ENCODE peak calls at places on chromosomes 16 and 17, in nine cellular contexts. U is GM12878, A is HCT116, M is A549, S is GM23338, C is K562, X is SK-N-SH, B is Panc1, N is HepG2. Y is an unnamed sample.

GRCh38 chr17:77914440-77915254 is 43.9 kb upstream of the TNRC6C start:
- DNase-seq in B (no peak), C (no peak), S (peak), N (no peak), U (no peak), A (peak), X (no peak), M (peak), Y (no peak)

GRCh38 chr16:28982949-28983348 is 1.9 kb upstream of the LAT start:
- DNase-seq in C (no peak), U (no peak), N (no peak), M (no peak), A (no peak), S (no peak), B (no peak), X (no peak), Y (no peak)

GRCh38 chr17:83081561-83082201 is 2.3 kb downstream of the METRNL start:
- DNase-seq in N (no peak), C (no peak), S (no peak), X (no peak), A (no peak), U (no peak), B (no peak), M (no peak), Y (no peak)

GRCh38 chr16:49858200-49859129 is 2.6 kb upstream of the ZNF423 start:
- DNase-seq in X (peak), U (no peak), C (peak), S (peak), A (no peak), M (peak), N (no peak), B (no peak), Y (no peak)

GRCh38 chr16:4273858-4274291 is 1.1 kb upstream of the TFAP4 start:
- DNase-seq in M (peak), U (no peak), X (peak), S (peak), B (no peak), N (peak), A (peak), C (no peak), Y (peak)

GRCh38 chr17:62871291-62871690 is 63.2 kb upstream of the MARCHF10 start:
- DNase-seq in M (no peak), X (no peak), S (peak), U (no peak), B (no peak), A (no peak), N (no peak), C (no peak), Y (no peak)

GRCh38 chr17:29116652-29117439 is 63.4 kb downstream of the MYO18A start:
- DNase-seq in U (peak), A (no peak), X (peak), S (peak), N (peak), B (peak), C (peak), M (peak), Y (peak)

GRCh38 chr16:56825821-56826220 is 39.2 kb upstream of the SLC12A3 start:
- DNase-seq in A (no peak), U (no peak), X (no peak), S (no peak), B (no peak), N (no peak), C (no peak), M (no peak), Y (no peak)

GRCh38 chr17:38320482-38320881 is 23.3 kb downstream of the GPR179 start:
- DNase-seq in S (no peak), M (no peak), U (no peak), C (no peak), X (no peak), N (no peak), A (no peak), B (no peak), Y (no peak)

GRCh38 chr17:40779181-40779909 is 3.0 kb downstream of the KRT27 start:
- DNase-seq in X (no peak), C (no peak), M (peak), U (no peak), B (no peak), S (peak), A (no peak), N (peak), Y (no peak)

GRCh38 chr17:40775945-40776344 is 3.9 kb upstream of the KRT26 start:
- DNase-seq in C (no peak), N (no peak), B (no peak), S (no peak), M (no peak), X (no peak), U (no peak), A (no peak), Y (no peak)

GRCh38 chr17:40778466-40778865 is 3.9 kb downstream of the KRT27 start:
- DNase-seq in X (no peak), S (no peak), A (no peak), U (no peak), C (no peak), B (no peak), N (no peak), M (no peak), Y (no peak)

GRCh38 chr17:40777971-40778370 is 4.4 kb downstream of the KRT27 start:
- DNase-seq in C (no peak), S (no peak), U (no peak), A (no peak), X (no peak), N (no peak), B (no peak), M (no peak), Y (no peak)

GRCh38 chr17:40777459-40777858 is 4.9 kb downstream of the KRT27 start:
- DNase-seq in M (no peak), X (no peak), A (no peak), C (no peak), B (no peak), U (no peak), S (no peak), N (no peak), Y (no peak)
- TF ChIP-seq REST in M (no peak), X (no peak), A (no peak), C (no peak), B (no peak), U (no peak), S (no peak), N (no peak), Y (no peak)

DNA sequence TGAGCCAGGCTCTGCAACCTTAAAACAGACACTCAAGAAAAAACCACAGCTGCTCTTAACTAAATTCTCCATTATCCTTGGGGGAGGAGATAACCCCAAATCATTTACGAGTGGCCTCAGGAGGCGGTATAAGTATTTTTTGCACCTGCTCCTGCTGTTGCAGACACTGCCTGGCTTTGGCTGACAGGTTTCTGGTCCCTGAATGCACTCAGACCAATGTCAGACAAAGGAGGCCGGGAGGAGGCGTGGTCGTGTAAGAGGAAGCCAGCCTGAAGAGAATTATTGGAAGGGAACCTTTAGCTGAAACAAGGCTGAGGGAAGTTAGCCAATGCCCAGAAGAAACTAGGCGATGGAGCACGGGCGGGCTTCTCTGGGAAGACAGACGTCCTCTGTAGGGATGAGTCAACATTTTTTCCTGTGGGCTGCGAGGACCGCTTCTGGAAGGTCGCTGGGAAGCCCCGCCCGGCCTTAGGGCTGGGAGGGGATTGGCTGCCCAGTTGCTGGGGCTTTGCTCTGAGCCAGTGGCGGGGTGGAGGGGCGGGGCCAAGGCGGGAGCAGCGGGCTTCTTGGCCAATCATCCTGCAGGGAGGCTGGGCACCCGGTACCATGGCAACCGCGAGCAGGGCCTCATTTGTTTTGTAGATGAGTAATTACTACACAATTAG is 82.3 kb downstream of the CCDC182 start:
- DNase-seq in A (peak), X (peak), U (no peak), N (peak), C (peak), M (peak), B (no peak), S (peak), Y (peak)
- TF ChIP-seq CTCF in A (no peak), X (peak), U (no peak), N (no peak), C (no peak), M (no peak), B (no peak), S (no peak), Y (no peak)

GRCh38 chr17:42111901-42112551 is 488 bp downstream of the DHX58 start:
- DNase-seq in C (no peak), M (no peak), X (no peak), N (no peak), U (no peak), B (no peak), S (no peak), A (no peak), Y (no peak)
- TF ChIP-seq REST in C (no peak), M (no peak), X (no peak), N (no peak), U (no peak), B (no peak), S (no peak), A (no peak), Y (no peak)

DNA sequence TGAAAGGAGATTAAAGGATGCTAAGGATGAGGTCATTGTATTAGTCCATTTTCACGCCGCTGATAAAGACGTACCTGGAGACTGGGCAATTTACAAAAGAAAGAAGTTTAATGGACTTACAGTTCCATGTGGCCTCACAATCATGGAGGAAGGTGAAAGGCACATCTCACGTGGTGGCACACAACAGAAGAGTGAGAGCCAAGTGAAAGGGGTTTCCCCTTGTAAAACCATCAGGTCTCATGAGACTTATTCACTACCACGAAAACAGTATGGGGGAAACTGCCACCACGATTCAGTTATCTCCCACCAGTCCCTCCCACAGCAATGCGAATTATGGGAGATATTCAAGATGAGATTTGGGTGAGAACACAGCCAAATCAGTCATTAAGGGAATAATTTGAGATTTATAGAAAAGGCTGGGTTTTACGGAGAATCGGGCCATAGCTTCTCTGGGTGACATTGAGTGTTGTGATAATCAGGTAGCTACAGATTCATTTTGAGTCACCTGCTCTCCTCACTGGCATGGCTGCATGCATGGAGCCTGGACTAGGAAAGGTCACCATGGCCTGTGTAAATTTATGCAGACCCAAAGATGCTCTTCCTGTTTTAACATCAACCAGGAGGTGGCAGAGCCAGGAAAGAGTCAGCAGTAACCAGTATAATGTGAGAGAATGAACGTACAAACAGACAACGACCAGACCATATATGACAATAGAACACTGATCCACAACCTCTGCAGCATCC is 40.5 kb upstream of the DYNLRB2 start:
- DNase-seq in N (no peak), A (no peak), B (no peak), S (no peak), M (no peak), X (no peak), C (no peak), U (no peak), Y (no peak)
- TF ChIP-seq CTCF in N (no peak), A (no peak), B (no peak), S (no peak), M (no peak), X (no peak), C (no peak), U (no peak), Y (no peak)

GRCh38 chr17:16927641-16928321 is 44.1 kb downstream of the TNFRSF13B start:
- DNase-seq in C (no peak), S (no peak), M (no peak), B (no peak), X (no peak), U (no peak), A (no peak), N (no peak), Y (no peak)
- TF ChIP-seq REST in C (no peak), S (no peak), M (no peak), B (no peak), X (no peak), U (no peak), A (no peak), N (no peak), Y (no peak)

GRCh38 chr17:9959377-9959981 is 54.4 kb upstream of the RCVRN start:
- DNase-seq in C (peak), M (peak), A (peak), S (peak), N (peak), B (no peak), X (peak), U (no peak), Y (no peak)
- TF ChIP-seq CTCF in C (peak), M (peak), A (peak), S (peak), N (peak), B (peak), X (peak), U (peak), Y (peak)

GRCh38 chr16:13997933-13998332 is 73.2 kb upstream of the MRTFB start:
- DNase-seq in S (no peak), M (no peak), N (peak), A (no peak), U (peak), C (no peak), B (no peak), X (no peak), Y (no peak)
- TF ChIP-seq REST in S (no peak), M (no peak), N (no peak), A (no peak), U (no peak), C (no peak), B (no peak), X (no peak), Y (no peak)

Y was measured in HL-60.